ENCODE peak calls at places on chromosomes 7 and 10, in eight cellular contexts. One of them, this sample, is unnamed.

GRCh38 chr10:12388671-12389070 is 39.3 kb downstream of the CAMK1D start:
- DNase-seq in caudate nucleus: no peak
- DNase-seq in substantia nigra: no peak
- DNase-seq in breast epithelium: no peak
- DNase-seq in neural progenitor cell: no peak
- DNase-seq in pancreas: no peak
- DNase-seq in H9: no peak
- DNase-seq in H1: no peak
- DNase-seq in this sample: peak

GRCh38 chr10:77602231-77602912 is 35.2 kb downstream of the KCNMA1 start:
- DNase-seq in caudate nucleus: no peak
- DNase-seq in substantia nigra: no peak
- DNase-seq in breast epithelium: no peak
- DNase-seq in neural progenitor cell: no peak
- DNase-seq in pancreas: no peak
- DNase-seq in H9: no peak
- DNase-seq in H1: no peak
- DNase-seq in this sample: no peak

GRCh38 chr7:112286294-112287086 is 80.0 kb downstream of the ZNF277 start:
- DNase-seq in caudate nucleus: no peak
- DNase-seq in substantia nigra: no peak
- DNase-seq in breast epithelium: no peak
- DNase-seq in neural progenitor cell: no peak
- DNase-seq in pancreas: no peak
- DNase-seq in H9: no peak
- DNase-seq in H1: no peak
- DNase-seq in this sample: no peak

GRCh38 chr7:107262857-107263256 is 94.1 kb downstream of the HBP1 start:
- DNase-seq in caudate nucleus: no peak
- DNase-seq in substantia nigra: no peak
- DNase-seq in breast epithelium: no peak
- DNase-seq in neural progenitor cell: no peak
- DNase-seq in pancreas: no peak
- DNase-seq in H9: no peak
- DNase-seq in H1: no peak
- DNase-seq in this sample: no peak

GRCh38 chr7:82312646-82313045 is 130.9 kb downstream of the CACNA2D1 start:
- DNase-seq in caudate nucleus: no peak
- DNase-seq in substantia nigra: no peak
- DNase-seq in breast epithelium: no peak
- DNase-seq in neural progenitor cell: no peak
- DNase-seq in pancreas: no peak
- DNase-seq in H9: peak
- DNase-seq in H1: no peak
- DNase-seq in this sample: no peak

GRCh38 chr10:70602665-70603438 is at the start of gene PRF1:
- DNase-seq in caudate nucleus: no peak
- DNase-seq in substantia nigra: no peak
- DNase-seq in breast epithelium: peak
- DNase-seq in neural progenitor cell: no peak
- DNase-seq in pancreas: no peak
- DNase-seq in H9: no peak
- DNase-seq in H1: peak
- DNase-seq in this sample: no peak

GRCh38 chr7:18667466-18667865 is 171.9 kb downstream of the HDAC9 start:
- DNase-seq in caudate nucleus: no peak
- DNase-seq in substantia nigra: no peak
- DNase-seq in breast epithelium: no peak
- DNase-seq in neural progenitor cell: no peak
- DNase-seq in pancreas: no peak
- DNase-seq in H9: no peak
- DNase-seq in H1: no peak
- DNase-seq in this sample: no peak

GRCh38 chr10:95133997-95134396 is 60.0 kb upstream of the ACSM6 start:
- DNase-seq in caudate nucleus: no peak
- DNase-seq in substantia nigra: no peak
- DNase-seq in breast epithelium: no peak
- DNase-seq in neural progenitor cell: no peak
- DNase-seq in pancreas: no peak
- DNase-seq in H9: no peak
- DNase-seq in H1: no peak
- DNase-seq in this sample: no peak

GRCh38 chr7:72539702-72540101 is 127.6 kb upstream of the CALN1 start:
- DNase-seq in caudate nucleus: no peak
- DNase-seq in substantia nigra: no peak
- DNase-seq in breast epithelium: no peak
- DNase-seq in neural progenitor cell: no peak
- DNase-seq in pancreas: no peak
- DNase-seq in H9: no peak
- DNase-seq in H1: no peak
- DNase-seq in this sample: no peak

GRCh38 chr10:32687116-32687515 is 241.2 kb downstream of the CCDC7 start:
- DNase-seq in caudate nucleus: no peak
- DNase-seq in substantia nigra: no peak
- DNase-seq in breast epithelium: no peak
- DNase-seq in neural progenitor cell: no peak
- DNase-seq in pancreas: no peak
- DNase-seq in H9: no peak
- DNase-seq in H1: no peak
- DNase-seq in this sample: no peak

GRCh38 chr7:81776972-81777371 is 7.1 kb upstream of the HGF start:
- DNase-seq in caudate nucleus: no peak
- DNase-seq in substantia nigra: no peak
- DNase-seq in breast epithelium: no peak
- DNase-seq in neural progenitor cell: no peak
- DNase-seq in pancreas: no peak
- DNase-seq in H9: no peak
- DNase-seq in H1: no peak
- DNase-seq in this sample: no peak

GRCh38 chr7:2927592-2927991 is 83.5 kb upstream of the GNA12 start:
- DNase-seq in caudate nucleus: no peak
- DNase-seq in substantia nigra: no peak
- DNase-seq in breast epithelium: no peak
- DNase-seq in neural progenitor cell: no peak
- DNase-seq in pancreas: no peak
- DNase-seq in H9: peak
- DNase-seq in H1: no peak
- DNase-seq in this sample: peak

GRCh38 chr7:17369686-17370426 is 71.4 kb downstream of the AHR start:
- DNase-seq in caudate nucleus: no peak
- DNase-seq in substantia nigra: no peak
- DNase-seq in breast epithelium: no peak
- DNase-seq in neural progenitor cell: no peak
- DNase-seq in pancreas: no peak
- DNase-seq in H9: no peak
- DNase-seq in H1: no peak
- DNase-seq in this sample: no peak

GRCh38 chr7:44867073-44867990 is 18.0 kb downstream of the PURB start:
- DNase-seq in caudate nucleus: no peak
- DNase-seq in substantia nigra: no peak
- DNase-seq in breast epithelium: no peak
- DNase-seq in neural progenitor cell: no peak
- DNase-seq in pancreas: no peak
- DNase-seq in H9: no peak
- DNase-seq in H1: no peak
- DNase-seq in this sample: peak

GRCh38 chr7:47782022-47782421 is 166.2 kb downstream of the PKD1L1 start:
- DNase-seq in caudate nucleus: no peak
- DNase-seq in substantia nigra: no peak
- DNase-seq in breast epithelium: no peak
- DNase-seq in neural progenitor cell: no peak
- DNase-seq in pancreas: no peak
- DNase-seq in H9: no peak
- DNase-seq in H1: no peak
- DNase-seq in this sample: no peak

GRCh38 chr10:36023939-36024338 is 381.8 kb upstream of the FZD8 start:
- DNase-seq in caudate nucleus: no peak
- DNase-seq in substantia nigra: no peak
- DNase-seq in breast epithelium: no peak
- DNase-seq in neural progenitor cell: peak
- DNase-seq in pancreas: no peak
- DNase-seq in H9: no peak
- DNase-seq in H1: no peak
- DNase-seq in this sample: no peak

GRCh38 chr10:3467052-3467906 is 294.7 kb upstream of the PITRM1 start:
- DNase-seq in caudate nucleus: no peak
- DNase-seq in substantia nigra: peak
- DNase-seq in breast epithelium: peak
- DNase-seq in neural progenitor cell: peak
- DNase-seq in pancreas: no peak
- DNase-seq in H9: peak
- DNase-seq in H1: no peak
- DNase-seq in this sample: no peak

DNA sequence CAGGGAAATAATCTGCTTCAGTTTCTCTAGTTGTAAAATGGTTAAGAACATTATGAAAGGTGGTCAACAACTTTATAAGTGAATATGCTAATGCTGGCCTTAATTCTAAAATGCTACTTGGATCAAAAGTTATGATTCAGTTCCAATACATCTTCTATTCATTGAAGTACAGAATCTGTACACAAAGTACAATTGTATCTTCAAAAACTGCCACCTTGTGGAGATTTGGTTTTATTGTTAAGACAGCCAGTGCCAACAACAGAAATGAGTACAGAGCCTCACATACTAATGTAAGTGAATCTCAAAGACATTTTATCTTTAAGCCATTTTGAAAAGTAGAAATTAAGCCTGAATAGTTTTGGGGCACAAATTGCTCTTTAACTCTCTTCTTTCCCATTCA is 194.0 kb downstream of the CFTR start:
- DNase-seq in caudate nucleus: no peak
- DNase-seq in substantia nigra: no peak
- DNase-seq in breast epithelium: no peak
- DNase-seq in neural progenitor cell: no peak
- DNase-seq in pancreas: no peak
- DNase-seq in H9: no peak
- DNase-seq in H1: no peak
- DNase-seq in this sample: no peak
- H3K27ac ChIP-seq in caudate nucleus: peak
- H3K27ac ChIP-seq in substantia nigra: peak
- H3K27ac ChIP-seq in breast epithelium: no peak
- H3K27ac ChIP-seq in neural progenitor cell: no peak
- H3K27ac ChIP-seq in pancreas: peak
- H3K27ac ChIP-seq in H9: no peak
- H3K27ac ChIP-seq in H1: no peak
- H3K27ac ChIP-seq in this sample: peak

GRCh38 chr7:71443197-71443542 is 311.2 kb downstream of the GALNT17 start:
- DNase-seq in caudate nucleus: no peak
- DNase-seq in substantia nigra: no peak
- DNase-seq in breast epithelium: no peak
- DNase-seq in neural progenitor cell: no peak
- DNase-seq in pancreas: no peak
- DNase-seq in H9: no peak
- DNase-seq in H1: no peak
- DNase-seq in this sample: no peak
- H3K27ac ChIP-seq in caudate nucleus: peak
- H3K27ac ChIP-seq in substantia nigra: no peak
- H3K27ac ChIP-seq in breast epithelium: no peak
- H3K27ac ChIP-seq in neural progenitor cell: no peak
- H3K27ac ChIP-seq in pancreas: no peak
- H3K27ac ChIP-seq in H9: peak
- H3K27ac ChIP-seq in H1: no peak
- H3K27ac ChIP-seq in this sample: no peak

GRCh38 chr7:50502001-50502684 is 52.0 kb upstream of the FIGNL1 start:
- DNase-seq in caudate nucleus: no peak
- DNase-seq in substantia nigra: no peak
- DNase-seq in breast epithelium: peak
- DNase-seq in neural progenitor cell: no peak
- DNase-seq in pancreas: peak
- DNase-seq in H9: no peak
- DNase-seq in H1: no peak
- DNase-seq in this sample: no peak
- H3K27ac ChIP-seq in caudate nucleus: no peak
- H3K27ac ChIP-seq in substantia nigra: no peak
- H3K27ac ChIP-seq in breast epithelium: peak
- H3K27ac ChIP-seq in neural progenitor cell: no peak
- H3K27ac ChIP-seq in pancreas: no peak
- H3K27ac ChIP-seq in H9: no peak
- H3K27ac ChIP-seq in H1: no peak
- H3K27ac ChIP-seq in this sample: no peak

GRCh38 chr10:91559170-91559569 is 73.7 kb downstream of the PPP1R3C start:
- DNase-seq in caudate nucleus: no peak
- DNase-seq in substantia nigra: no peak
- DNase-seq in breast epithelium: no peak
- DNase-seq in neural progenitor cell: no peak
- DNase-seq in pancreas: no peak
- DNase-seq in H9: no peak
- DNase-seq in H1: no peak
- DNase-seq in this sample: no peak
- H3K27ac ChIP-seq in caudate nucleus: no peak
- H3K27ac ChIP-seq in substantia nigra: no peak
- H3K27ac ChIP-seq in breast epithelium: no peak
- H3K27ac ChIP-seq in neural progenitor cell: no peak
- H3K27ac ChIP-seq in pancreas: no peak
- H3K27ac ChIP-seq in H9: no peak
- H3K27ac ChIP-seq in H1: no peak
- H3K27ac ChIP-seq in this sample: no peak

DNA sequence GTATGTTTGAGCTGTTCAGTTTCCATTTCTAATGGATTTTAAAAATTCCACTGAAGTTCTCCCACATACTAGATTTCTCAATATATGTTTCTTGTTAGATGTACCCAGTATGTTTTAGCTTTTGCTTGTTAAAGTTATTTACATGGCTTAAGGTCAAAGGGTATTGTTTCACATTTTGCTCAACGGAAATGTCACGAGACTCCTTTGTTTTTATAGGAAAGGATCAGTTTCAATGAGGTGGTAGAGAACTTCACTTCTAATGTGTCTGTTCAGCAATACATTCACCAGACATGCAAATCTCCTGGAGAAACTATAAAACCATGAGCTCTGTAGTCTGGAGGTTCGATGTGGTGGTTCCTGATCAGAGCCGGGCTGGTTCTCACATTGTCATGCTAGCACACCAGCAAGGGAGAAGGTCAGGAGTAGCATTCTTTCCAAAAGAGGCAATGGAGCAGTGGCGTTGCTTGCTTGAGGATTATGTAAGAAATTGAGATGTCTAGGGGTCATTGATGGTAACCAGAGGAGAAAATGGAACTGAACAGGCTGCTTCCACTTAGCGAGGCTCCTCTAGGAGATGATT is 114.0 kb downstream of the RAB18 start:
- DNase-seq in caudate nucleus: no peak
- DNase-seq in substantia nigra: no peak
- DNase-seq in breast epithelium: no peak
- DNase-seq in neural progenitor cell: no peak
- DNase-seq in pancreas: no peak
- DNase-seq in H9: no peak
- DNase-seq in H1: no peak
- DNase-seq in this sample: no peak
- H3K27ac ChIP-seq in caudate nucleus: no peak
- H3K27ac ChIP-seq in substantia nigra: no peak
- H3K27ac ChIP-seq in breast epithelium: no peak
- H3K27ac ChIP-seq in neural progenitor cell: no peak
- H3K27ac ChIP-seq in pancreas: no peak
- H3K27ac ChIP-seq in H9: no peak
- H3K27ac ChIP-seq in H1: no peak
- H3K27ac ChIP-seq in this sample: no peak

GRCh38 chr10:34109481-34109880 is 705.6 kb downstream of the PARD3 start:
- DNase-seq in caudate nucleus: no peak
- DNase-seq in substantia nigra: no peak
- DNase-seq in breast epithelium: no peak
- DNase-seq in neural progenitor cell: no peak
- DNase-seq in pancreas: no peak
- DNase-seq in H9: no peak
- DNase-seq in H1: no peak
- DNase-seq in this sample: no peak
- H3K27ac ChIP-seq in caudate nucleus: no peak
- H3K27ac ChIP-seq in substantia nigra: no peak
- H3K27ac ChIP-seq in breast epithelium: no peak
- H3K27ac ChIP-seq in neural progenitor cell: no peak
- H3K27ac ChIP-seq in pancreas: no peak
- H3K27ac ChIP-seq in H9: no peak
- H3K27ac ChIP-seq in H1: no peak
- H3K27ac ChIP-seq in this sample: no peak

GRCh38 chr7:141023305-141023704 is 8.6 kb upstream of the MRPS33 start:
- DNase-seq in caudate nucleus: no peak
- DNase-seq in substantia nigra: no peak
- DNase-seq in breast epithelium: no peak
- DNase-seq in neural progenitor cell: no peak
- DNase-seq in pancreas: no peak
- DNase-seq in H9: no peak
- DNase-seq in H1: no peak
- DNase-seq in this sample: no peak
- H3K27ac ChIP-seq in caudate nucleus: no peak
- H3K27ac ChIP-seq in substantia nigra: no peak
- H3K27ac ChIP-seq in breast epithelium: no peak
- H3K27ac ChIP-seq in neural progenitor cell: no peak
- H3K27ac ChIP-seq in pancreas: no peak
- H3K27ac ChIP-seq in H9: no peak
- H3K27ac ChIP-seq in H1: no peak
- H3K27ac ChIP-seq in this sample: no peak

This sample was measured in dorsolateral prefrontal cortex.